ENCODE peak calls at places on chromosomes 1 and 21, in four cellular contexts. E is fibroblast of the aortic adventitia, H is foreskin fibroblast, K is B cell. M is an unnamed sample.

GRCh38 chr1:17243274-17243673 is 5.6 kb upstream of the PADI3 start:
- DNase-seq in H (no peak), K (no peak), E (no peak), M (no peak)

GRCh38 chr1:64502924-64503323 is 33.0 kb downstream of the CACHD1 start:
- DNase-seq in K (no peak), E (no peak), H (no peak), M (no peak)

GRCh38 chr21:18810136-18810535 is 406.6 kb upstream of the TMPRSS15 start:
- DNase-seq in K (no peak), H (no peak), E (no peak), M (no peak)

GRCh38 chr1:211018690-211019089 is 115.3 kb downstream of the KCNH1 start:
- DNase-seq in K (no peak), H (no peak), E (no peak), M (no peak)

GRCh38 chr1:167935252-167936067 is 1.0 kb upstream of the DCAF6 start:
- DNase-seq in K (peak), E (peak), H (peak), M (peak)

GRCh38 chr1:168692472-168692871 is 36.5 kb downstream of the DPT start:
- DNase-seq in H (no peak), K (no peak), E (no peak), M (no peak)

GRCh38 chr1:62245201-62245600 is 50.6 kb downstream of the L1TD1 start:
- DNase-seq in K (no peak), H (no peak), E (no peak), M (no peak)

GRCh38 chr1:3431686-3432085 is 22.8 kb upstream of the ARHGEF16 start:
- DNase-seq in K (no peak), H (no peak), E (no peak), M (no peak)

GRCh38 chr1:234957330-234958065 is 171.1 kb downstream of the TOMM20 start:
- DNase-seq in K (no peak), E (peak), H (peak), M (no peak)

GRCh38 chr1:19361231-19362147 is 49.4 kb downstream of the SLC66A1 start:
- DNase-seq in H (peak), K (no peak), E (peak), M (peak)

GRCh38 chr21:37146320-37147225 is 73.5 kb downstream of the TTC3 start:
- DNase-seq in K (no peak), H (no peak), E (peak), M (no peak)

GRCh38 chr1:33966346-33967141 is 102.7 kb downstream of the HMGB4 start:
- DNase-seq in K (no peak), E (peak), H (no peak), M (no peak)

GRCh38 chr1:202964755-202965440 is 2.2 kb downstream of the CYB5R1 start:
- DNase-seq in K (no peak), H (peak), E (peak), M (no peak)

GRCh38 chr1:31792541-31792940 is 23.3 kb downstream of the SPOCD1 start:
- DNase-seq in K (peak), H (no peak), E (no peak), M (no peak)

GRCh38 chr1:204891860-204892259 is 21.2 kb downstream of the NFASC start:
- DNase-seq in E (peak), K (no peak), H (peak), M (no peak)

GRCh38 chr1:107198581-107198980 is 57.7 kb downstream of the NTNG1 start:
- DNase-seq in H (peak), K (no peak), E (peak), M (no peak)

GRCh38 chr1:154843913-154844681 is 26.0 kb downstream of the KCNN3 start:
- DNase-seq in H (no peak), K (no peak), E (no peak), M (no peak)

GRCh38 chr1:185376840-185377635 is 60.0 kb upstream of the IVNS1ABP start:
- DNase-seq in H (no peak), K (no peak), E (no peak), M (no peak)

GRCh38 chr1:161180643-161181042 is 3.3 kb upstream of the B4GALT3 start:
- DNase-seq in E (peak), K (no peak), H (peak), M (no peak)
- TF ChIP-seq CTCF in E (peak), K (peak), H (peak), M (peak)

DNA sequence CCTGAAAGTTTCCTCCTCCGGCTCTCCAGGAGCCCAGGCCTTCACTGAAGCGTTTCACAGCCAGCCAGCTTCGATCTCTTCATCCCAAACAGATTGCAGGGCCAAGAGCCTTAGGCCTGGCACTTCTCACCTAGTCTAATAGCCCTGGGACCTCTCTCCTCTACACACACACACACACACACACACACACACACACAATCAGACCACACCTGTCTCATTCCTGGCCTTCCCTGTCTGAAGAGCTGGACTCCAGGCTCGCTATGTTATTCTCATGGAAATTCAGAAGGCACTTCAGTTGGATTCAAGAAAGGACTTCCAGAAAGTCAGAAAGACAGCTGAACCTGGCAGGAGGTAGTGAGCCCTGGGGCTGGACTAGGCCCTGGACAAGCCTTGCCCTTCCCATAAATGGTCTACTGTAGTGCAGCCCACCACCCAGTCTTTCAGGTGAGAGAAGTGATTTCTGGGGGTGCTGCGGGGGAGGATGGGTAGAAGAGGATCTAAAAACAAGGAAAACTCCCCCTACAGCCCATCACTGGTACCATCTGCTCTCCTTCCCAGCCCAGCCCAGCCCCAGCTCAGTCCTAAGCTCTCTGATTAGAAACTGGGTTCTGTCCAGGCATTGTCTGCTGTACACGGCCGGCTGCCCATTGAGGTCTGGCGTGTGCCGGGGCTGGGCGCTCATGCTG is 2.7 kb downstream of the KIF21B start:
- DNase-seq in H (no peak), K (no peak), E (no peak), M (peak)
- TF ChIP-seq CTCF in H (no peak), K (peak), E (peak), M (peak)

GRCh38 chr1:52179073-52179472 is 37.2 kb downstream of the ZFYVE9 start:
- DNase-seq in H (peak), K (no peak), E (no peak), M (no peak)
- TF ChIP-seq CTCF in H (no peak), K (no peak), E (no peak), M (no peak)

DNA sequence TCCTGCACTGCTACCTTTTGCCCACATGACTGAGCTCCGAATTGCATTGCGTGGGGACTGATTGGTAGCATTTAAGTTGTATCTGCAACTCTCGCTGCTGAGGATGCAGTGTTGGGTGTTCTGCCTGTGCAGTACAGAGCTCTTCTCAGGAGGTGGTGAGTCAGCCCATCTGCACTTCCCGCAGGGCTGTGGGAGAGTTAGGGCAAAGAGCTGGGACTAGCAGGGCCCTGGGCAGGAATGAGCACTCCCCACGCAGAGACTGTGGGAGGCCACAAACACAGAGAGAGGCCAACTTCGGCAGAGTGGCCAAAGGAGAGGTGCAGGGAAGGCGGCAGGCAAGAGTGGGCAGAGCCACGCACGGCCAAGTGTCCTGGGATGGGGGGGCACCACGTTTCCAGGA is 244.7 kb downstream of the SIPA1L2 start:
- DNase-seq in E (peak), H (no peak), K (no peak), M (no peak)
- TF ChIP-seq CTCF in E (no peak), H (no peak), K (no peak), M (no peak)

DNA sequence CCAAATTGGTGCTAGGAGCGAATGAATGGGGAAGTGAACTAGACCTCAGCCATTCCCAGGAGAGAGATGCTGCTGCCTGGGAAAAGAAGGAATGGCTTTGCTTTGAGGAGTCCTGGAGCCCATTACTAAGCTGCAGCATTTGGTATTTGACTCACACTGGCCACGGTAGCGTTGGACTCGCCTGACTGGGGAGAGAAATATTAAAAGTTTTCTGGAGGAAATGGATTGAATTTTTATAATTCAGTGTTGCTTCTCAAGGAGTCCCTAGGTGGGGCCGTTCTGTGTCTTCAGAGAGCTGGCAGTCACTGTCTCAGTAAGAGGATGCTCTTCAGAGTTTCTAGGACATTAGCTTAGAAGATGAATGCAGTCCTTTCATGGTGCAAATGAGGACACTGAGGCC is 40.2 kb downstream of the PIK3CD start:
- DNase-seq in H (no peak), K (no peak), E (no peak), M (no peak)
- TF ChIP-seq CTCF in H (no peak), K (no peak), E (no peak), M (no peak)

DNA sequence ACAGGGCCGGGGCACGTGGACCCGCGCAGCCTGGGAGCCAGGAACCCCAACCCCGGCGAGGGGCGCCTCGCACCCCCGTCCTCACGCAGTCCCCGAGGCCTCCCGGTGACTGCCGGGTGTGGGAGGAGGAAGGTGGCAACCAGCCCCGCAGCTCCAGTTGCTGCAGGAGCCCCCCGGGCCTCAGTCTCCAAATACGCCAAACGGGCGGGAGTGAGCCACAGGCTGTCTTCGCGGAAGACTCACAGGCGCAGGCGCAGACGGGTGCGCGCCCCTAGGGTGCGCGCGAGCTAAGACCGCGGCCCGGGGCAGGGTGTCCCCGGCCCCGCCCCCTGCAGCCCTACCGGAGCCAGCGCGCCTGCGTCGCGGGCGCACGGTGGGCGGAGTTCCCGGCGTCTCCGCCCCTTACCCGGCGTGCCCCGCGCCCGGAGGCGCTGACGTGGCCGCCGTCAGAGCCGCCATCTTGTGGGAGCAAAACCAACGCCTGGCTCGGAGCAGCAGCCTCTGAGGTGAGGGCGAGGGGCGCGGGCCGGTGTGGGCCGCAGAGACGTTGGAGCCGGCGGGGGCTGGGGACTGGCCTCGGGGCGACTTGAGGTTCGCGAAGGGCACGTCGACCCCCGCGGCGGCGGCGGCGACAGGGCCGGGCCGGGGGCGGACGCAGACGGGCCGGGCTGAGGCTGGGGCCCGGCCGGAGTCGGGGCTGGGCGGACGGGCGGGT is at the start of gene ARF1:
- DNase-seq in K (peak), E (peak), H (peak), M (peak)
- TF ChIP-seq CTCF in K (no peak), E (no peak), H (no peak), M (no peak)

DNA sequence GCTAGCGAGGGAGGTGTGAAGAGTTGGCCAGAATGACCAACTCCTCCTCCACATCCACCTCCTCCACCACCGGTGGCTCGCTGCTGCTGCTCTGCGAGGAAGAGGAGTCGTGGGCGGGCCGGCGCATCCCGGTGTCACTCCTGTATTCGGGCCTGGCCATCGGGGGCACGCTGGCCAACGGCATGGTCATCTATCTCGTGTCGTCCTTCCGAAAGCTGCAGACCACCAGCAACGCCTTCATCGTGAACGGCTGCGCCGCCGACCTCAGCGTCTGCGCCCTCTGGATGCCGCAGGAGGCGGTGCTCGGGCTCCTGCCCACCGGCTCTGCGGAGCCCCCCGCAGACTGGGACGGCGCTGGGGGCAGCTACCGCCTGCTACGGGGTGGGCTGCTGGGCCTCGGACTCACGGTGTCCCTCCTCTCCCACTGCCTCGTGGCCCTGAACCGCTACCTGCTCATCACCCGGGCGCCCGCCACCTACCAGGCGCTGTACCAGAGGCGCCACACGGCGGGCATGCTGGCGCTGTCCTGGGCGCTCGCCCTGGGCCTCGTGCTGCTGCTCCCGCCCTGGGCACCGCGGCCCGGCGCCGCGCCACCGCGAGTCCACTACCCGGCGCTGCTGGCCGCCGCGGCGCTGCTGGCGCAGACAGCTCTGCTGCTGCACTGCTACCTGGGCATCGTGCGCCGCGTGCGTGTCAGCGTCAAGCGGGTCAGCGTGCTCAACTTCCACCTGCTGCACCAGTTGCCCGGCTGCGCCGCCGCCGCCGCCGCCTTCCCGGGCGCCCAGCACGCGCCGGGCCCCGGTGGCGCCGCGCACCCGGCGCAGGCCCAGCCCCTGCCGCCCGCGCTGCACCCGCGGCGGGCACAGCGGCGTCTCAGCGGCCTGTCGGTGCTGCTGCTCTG is 1.2 kb downstream of the GPR88 start:
- DNase-seq in H (peak), K (no peak), E (no peak), M (peak)
- TF ChIP-seq CTCF in H (no peak), K (no peak), E (peak), M (peak)

GRCh38 chr1:24513691-24514090 is 11.1 kb downstream of the RCAN3 start:
- DNase-seq in E (no peak), H (no peak), K (no peak), M (no peak)
- TF ChIP-seq CTCF in E (no peak), H (no peak), K (no peak), M (no peak)

M was measured in activated CD8-positive, alpha-beta T cell treated with anti-CD3 and anti-CD28 coated beads for 36 hours.